ENCODE peak calls at places on chromosomes 1 and 21, in eight cellular contexts. P, H, Z, Y, O, C, M and V are unnamed samples.

GRCh38 chr21:26199471-26199870 is 28.9 kb upstream of the APP start:
- DNase-seq in Y (no peak), P (no peak), M (no peak), O (no peak), H (no peak), Z (no peak), C (no peak), V (peak; percentile 39)

GRCh38 chr1:210866532-210866931 is 267.4 kb downstream of the KCNH1 start:
- DNase-seq in Z (no peak), H (no peak), O (no peak), C (no peak), M (no peak), Y (no peak), P (no peak), V (no peak)

GRCh38 chr1:35882586-35882944 is 444 bp upstream of the AGO1 start:
- DNase-seq in Z (no peak), M (no peak), C (no peak), Y (no peak), O (no peak), P (no peak), H (no peak), V (no peak)

GRCh38 chr1:65235867-65236805 is 73.2 kb upstream of the DNAJC6 start:
- DNase-seq in C (no peak), H (no peak), O (peak; percentile 27), Z (peak; percentile 21), Y (peak; percentile 41), P (peak; percentile 46), M (peak; percentile 39), V (peak; percentile 69)

GRCh38 chr21:30680586-30680985 is 37.9 kb downstream of the KRTAP20-3 start:
- DNase-seq in P (no peak), M (no peak), C (no peak), Z (no peak), O (no peak), Y (no peak), H (no peak), V (no peak)

GRCh38 chr1:185969028-185969427 is 234.8 kb downstream of the HMCN1 start:
- DNase-seq in O (no peak), Z (no peak), H (no peak), M (no peak), Y (no peak), P (no peak), C (no peak), V (no peak)

GRCh38 chr1:46133181-46133658 is 791 bp upstream of the PIK3R3 start:
- DNase-seq in P (no peak), Z (no peak), H (no peak), M (no peak), Y (no peak), C (peak; percentile 83), O (no peak), V (peak; percentile 77)

GRCh38 chr1:205538211-205538840 is 33.9 kb downstream of the CDK18 start:
- DNase-seq in O (no peak), C (no peak), M (no peak), Y (no peak), Z (no peak), H (no peak), P (no peak), V (peak; percentile 34)

GRCh38 chr1:50438945-50439344 is 15.7 kb upstream of the DMRTA2 start:
- DNase-seq in C (no peak), Z (no peak), Y (no peak), M (no peak), P (no peak), O (no peak), H (no peak), V (no peak)

GRCh38 chr1:211345719-211346118 is 19.1 kb downstream of the TRAF5 start:
- DNase-seq in M (peak; percentile 18), P (no peak), Z (no peak), Y (no peak), C (no peak), O (no peak), H (no peak), V (peak; percentile 37)

GRCh38 chr1:201181726-201182125 is 8.9 kb upstream of the IGFN1 start:
- DNase-seq in M (no peak), H (no peak), Y (no peak), O (no peak), Z (no peak), C (no peak), P (no peak), V (no peak)

GRCh38 chr1:31523769-31524168 is 52.5 kb upstream of the TINAGL1 start:
- DNase-seq in Z (no peak), M (no peak), Y (no peak), H (no peak), C (no peak), O (peak; percentile 55), P (peak; percentile 32), V (no peak)

GRCh38 chr1:7335224-7335879 is 435.7 kb upstream of the VAMP3 start:
- DNase-seq in Z (no peak), H (no peak), Y (no peak), C (no peak), P (no peak), O (no peak), M (no peak), V (no peak)

GRCh38 chr1:230321741-230322420 is 104.3 kb downstream of the PGBD5 start:
- DNase-seq in Y (no peak), P (no peak), H (no peak), O (no peak), C (peak; percentile 51), M (no peak), Z (no peak), V (no peak)

GRCh38 chr1:76891931-76892330 is 24.7 kb downstream of the ST6GALNAC5 start:
- DNase-seq in C (no peak), M (no peak), P (no peak), Z (no peak), Y (no peak), H (no peak), O (no peak), V (no peak)

GRCh38 chr1:118992868-118993711 is 4.9 kb upstream of the TBX15 start:
- DNase-seq in O (no peak), Z (no peak), Y (no peak), M (no peak), C (no peak), P (no peak), H (no peak), V (no peak)

DNA sequence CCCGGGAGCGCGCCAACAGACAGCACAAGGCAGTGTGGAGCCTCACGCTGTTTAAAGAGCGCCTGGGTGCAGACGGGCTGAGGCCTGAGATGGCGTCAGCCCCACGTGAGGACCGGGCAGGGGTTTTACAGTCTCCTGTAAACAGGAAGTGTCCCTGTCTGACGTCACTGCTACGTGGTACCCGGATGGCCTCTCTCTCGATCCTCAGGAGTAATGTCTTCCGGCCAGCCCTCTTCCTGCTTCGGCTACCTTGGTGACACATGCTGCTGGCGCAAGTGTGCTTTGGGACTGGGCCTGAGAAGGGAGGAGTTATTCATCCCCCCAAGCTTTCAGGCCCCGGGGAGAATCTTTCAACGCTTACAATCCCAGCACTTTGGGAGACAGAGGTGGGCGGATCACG is 41.2 kb downstream of the CNST start:
- DNase-seq in M (no peak), H (no peak), Y (no peak), C (peak; percentile 15), Z (no peak), O (no peak), P (no peak), V (no peak)
- H3K9me3 ChIP-seq in M (peaks cover 5% of the 10 kb centered on the region), H (no peaks in the 10 kb centered on the region), Y (no peaks in the 10 kb centered on the region), C (no peaks in the 10 kb centered on the region), Z (no peaks in the 10 kb centered on the region), O (no peaks in the 10 kb centered on the region), P (peaks cover 4% of the 10 kb centered on the region), V (no peaks in the 10 kb centered on the region)

GRCh38 chr1:218802799-218803198 is 370.9 kb upstream of the LYPLAL1 start:
- DNase-seq in Y (no peak), Z (no peak), P (no peak), H (no peak), O (no peak), M (no peak), C (no peak), V (no peak)
- H3K36me3 ChIP-seq in Y (no peaks in the 10 kb centered on the region), Z (no peaks in the 10 kb centered on the region), P (no peaks in the 10 kb centered on the region), H (no peaks in the 10 kb centered on the region), O (no peaks in the 10 kb centered on the region), M (no peaks in the 10 kb centered on the region), C (no peaks in the 10 kb centered on the region), V (no peaks in the 10 kb centered on the region)

GRCh38 chr21:36544545-36544944 is 64.6 kb upstream of the CLDN14 start:
- DNase-seq in Y (no peak), C (no peak), O (no peak), M (no peak), Z (no peak), P (no peak), H (no peak), V (no peak)

GRCh38 chr21:36540700-36541099 is 60.8 kb upstream of the CLDN14 start:
- DNase-seq in C (no peak), Z (no peak), O (no peak), Y (no peak), M (no peak), P (no peak), H (no peak), V (no peak)

GRCh38 chr21:36543924-36544323 is 64.0 kb upstream of the CLDN14 start:
- DNase-seq in Y (no peak), Z (no peak), P (no peak), O (no peak), M (no peak), H (peak; percentile 31), C (no peak), V (no peak)

GRCh38 chr21:36541721-36542139 is 61.8 kb upstream of the CLDN14 start:
- DNase-seq in M (no peak), P (no peak), H (no peak), C (no peak), O (no peak), Y (no peak), Z (no peak), V (no peak)

DNA sequence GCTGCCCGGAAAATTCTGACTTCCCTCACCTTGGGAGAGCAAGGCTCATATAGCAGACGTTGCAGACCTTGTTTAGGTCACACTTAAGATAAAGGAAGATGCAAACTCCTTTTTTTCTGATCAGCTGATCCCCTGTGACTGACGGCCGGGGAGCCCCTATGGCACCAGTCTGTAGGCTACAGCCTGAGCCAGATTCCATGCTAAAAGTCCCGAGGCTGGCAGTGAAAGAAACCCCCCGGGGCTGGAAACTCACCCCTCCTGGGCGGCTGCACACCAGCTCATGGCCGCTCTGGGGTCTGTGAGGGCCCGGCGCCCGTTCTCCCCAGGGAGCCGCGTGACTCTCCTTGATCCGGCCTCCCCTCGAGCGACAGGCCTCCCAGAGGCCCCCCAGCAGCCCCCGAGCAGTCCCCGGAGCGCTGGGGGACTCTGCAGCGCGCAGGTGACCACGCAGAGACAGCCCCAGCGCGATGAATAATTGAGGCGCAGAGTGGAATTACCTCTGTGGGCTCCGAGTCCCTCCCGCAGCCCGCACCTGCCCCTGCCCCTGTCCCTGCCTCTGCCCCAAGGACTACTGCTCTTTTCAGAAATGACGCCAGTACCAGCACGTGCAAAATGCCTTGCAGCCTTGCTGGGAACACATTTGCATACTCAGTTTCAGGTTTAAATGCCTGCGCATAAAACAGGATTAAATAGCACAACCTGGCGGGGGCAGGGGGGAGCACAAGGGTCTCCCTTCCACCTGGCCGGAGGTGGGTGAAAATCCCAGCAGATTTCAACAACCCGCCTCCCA is 62.6 kb upstream of the CLDN14 start:
- DNase-seq in O (peak; percentile 23), M (no peak), P (no peak), C (no peak), Z (no peak), H (no peak), Y (no peak), V (no peak)
- H3K27me3 ChIP-seq in O (peaks cover 42% of the 10 kb centered on the region), M (peaks cover 66% of the 10 kb centered on the region), P (peaks cover 2% of the 10 kb centered on the region), C (peaks cover 13% of the 10 kb centered on the region), Z (peaks cover 4% of the 10 kb centered on the region), H (no peaks in the 10 kb centered on the region), Y (peaks cover 45% of the 10 kb centered on the region), V (peaks cover 35% of the 10 kb centered on the region)

DNA sequence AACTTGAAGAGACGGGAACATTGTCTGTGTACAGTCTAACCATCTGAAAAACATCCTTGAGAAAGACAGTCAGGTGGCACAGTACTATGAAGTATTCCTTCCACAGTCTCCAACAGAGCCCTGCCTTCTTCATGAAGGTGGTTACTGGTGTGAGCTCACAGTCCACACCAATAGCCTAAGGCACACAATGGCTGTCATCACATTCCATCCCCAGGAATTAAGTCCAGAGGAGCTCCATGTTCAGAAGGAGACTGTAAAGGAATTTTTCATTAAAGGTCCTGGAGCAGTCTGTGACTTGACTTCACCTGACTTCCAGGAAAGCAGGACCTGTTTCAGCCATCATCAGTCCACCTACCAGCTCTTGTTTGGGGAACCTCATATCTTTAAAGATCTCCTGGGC is 180.2 kb downstream of the C1orf21 start:
- DNase-seq in M (no peak), P (no peak), H (no peak), Z (no peak), O (no peak), C (no peak), Y (no peak), V (no peak)
- H3K9me3 ChIP-seq in M (no peaks in the 10 kb centered on the region), P (no peaks in the 10 kb centered on the region), H (no peaks in the 10 kb centered on the region), Z (no peaks in the 10 kb centered on the region), O (no peaks in the 10 kb centered on the region), C (no peaks in the 10 kb centered on the region), Y (no peaks in the 10 kb centered on the region), V (no peaks in the 10 kb centered on the region)